ENCODE peak calls at places on chromosomes 13 and 19, in nine cellular contexts. W is activated naive CD8-positive, alpha-beta T cell treated with anti-CD3 and anti-CD28 coated beads, Interleukin-2, amount 50 U/mL, for 16 hours; J is stimulated activated naive CD4-positive, alpha-beta T cell; C is body of pancreas; O is anterior cingulate cortex; I is stimulated activated CD8-positive, alpha-beta memory T cell treated with anti-CD3 and anti-CD28 coated beads, Interleukin-4, amount 100 ng/mL, for 1 hour; D is RCC 7860; V is germinal center; N is adrenal gland. Y is an unnamed sample.

GRCh38 chr19:35812220-35813042 is at the start of gene PRODH2:
- DNase-seq in V (no peak), O (no peak), J (no peak), C (no peak), N (no peak), W (no peak), I (no peak), D (no peak), Y (no peak)

GRCh38 chr13:82717249-82717648 is 1165.0 kb downstream of the SLITRK1 start:
- DNase-seq in V (no peak), N (no peak), C (no peak), I (no peak), W (no peak), J (no peak), O (no peak), D (peak; percentile 51), Y (no peak)

GRCh38 chr13:28659611-28659970 is 661 bp downstream of the POMP start:
- DNase-seq in V (no peak), C (no peak), O (no peak), N (peak; percentile 13), W (no peak), J (no peak), D (peak; percentile 37), I (no peak), Y (no peak)

GRCh38 chr19:18205180-18205915 is 1.5 kb upstream of the RAB3A start:
- DNase-seq in C (peak; percentile 76), W (peak; percentile 27), N (peak; percentile 80), V (peak; percentile 74), J (peak; percentile 41), I (peak; percentile 32), D (no peak), O (peak; percentile 78), Y (no peak)

GRCh38 chr13:84654654-84655244 is 772.5 kb upstream of the SLITRK1 start:
- DNase-seq in W (no peak), J (no peak), O (no peak), N (no peak), C (no peak), D (no peak), I (no peak), V (no peak), Y (no peak)

GRCh38 chr13:48626726-48627451 is 26.8 kb upstream of the CYSLTR2 start:
- DNase-seq in D (no peak), V (no peak), O (no peak), N (no peak), J (no peak), W (no peak), I (no peak), C (no peak), Y (no peak)

GRCh38 chr13:35892837-35893814 is 238.1 kb downstream of the DCLK1 start:
- DNase-seq in J (no peak), W (no peak), I (no peak), D (no peak), C (no peak), O (no peak), V (no peak), N (no peak), Y (no peak)

GRCh38 chr13:32165791-32166190 is 134.2 kb downstream of the FRY start:
- DNase-seq in J (no peak), I (no peak), O (peak; percentile 27), V (no peak), C (no peak), D (no peak), N (no peak), W (no peak), Y (no peak)

GRCh38 chr19:38263696-38264485 is 482 bp upstream of the SPINT2 start:
- DNase-seq in V (peak; percentile 94), O (peak; percentile 60), C (peak; percentile 98), J (peak; percentile 87), N (peak; percentile 73), I (peak; percentile 58), W (peak; percentile 18), D (peak; percentile 92), Y (no peak)

GRCh38 chr19:3899531-3900294 is 19.2 kb downstream of the ATCAY start:
- DNase-seq in C (no peak), D (no peak), O (no peak), W (no peak), N (peak; percentile 5), V (no peak), J (no peak), I (no peak), Y (no peak)

GRCh38 chr13:100234006-100234405 is 145.1 kb downstream of the PCCA start:
- DNase-seq in J (no peak), O (no peak), D (no peak), V (no peak), I (no peak), C (no peak), W (no peak), N (no peak), Y (no peak)

GRCh38 chr19:21587549-21587948 is 82.1 kb downstream of the ZNF429 start:
- DNase-seq in V (no peak), I (no peak), W (no peak), O (no peak), C (no peak), N (no peak), J (no peak), D (no peak), Y (no peak)